ENCODE peak calls at places on chromosomes 13 and 19, in six cellular contexts. F, I, S, V, H and O are unnamed samples.

GRCh38 chr13:71754407-71754974 is 112.5 kb downstream of the DACH1 start:
- DNase-seq in V (no peak), H (no peak), I (no peak), F (peak), S (no peak), O (no peak)

GRCh38 chr13:79405501-79405830 is 589 bp downstream of the RBM26 start:
- DNase-seq in H (no peak), V (no peak), I (no peak), F (no peak), S (no peak), O (no peak)

GRCh38 chr13:113520571-113520970 is 30.1 kb upstream of the DCUN1D2 start:
- DNase-seq in S (no peak), I (no peak), F (no peak), V (no peak), H (no peak), O (no peak)

GRCh38 chr19:5083547-5083965 is 114.6 kb downstream of the KDM4B start:
- DNase-seq in H (no peak), I (no peak), F (peak), V (no peak), S (no peak), O (no peak)

GRCh38 chr19:13051581-13052165 is 51.0 kb downstream of the LYL1 start:
- DNase-seq in H (peak), I (peak), V (peak), F (peak), S (no peak), O (no peak)

GRCh38 chr13:75415720-75416119 is 66.2 kb downstream of the TBC1D4 start:
- DNase-seq in F (no peak), V (no peak), H (peak), I (no peak), S (no peak), O (no peak)

GRCh38 chr19:29923653-29924052 is 18.4 kb upstream of the URI1 start:
- DNase-seq in F (no peak), H (no peak), V (no peak), I (no peak), S (no peak), O (no peak)

GRCh38 chr19:2250765-2251576 is 1.8 kb downstream of the AMH start:
- DNase-seq in I (no peak), F (no peak), S (no peak), V (no peak), H (no peak), O (peak)

GRCh38 chr13:43905435-43906031 is 25.8 kb downstream of the LACC1 start:
- DNase-seq in F (peak), V (no peak), S (no peak), I (no peak), H (peak), O (peak)

GRCh38 chr13:84358601-84359000 is 476.3 kb upstream of the SLITRK1 start:
- DNase-seq in H (no peak), I (no peak), V (no peak), F (no peak), S (no peak), O (no peak)

GRCh38 chr19:19538077-19538764 is at the start of gene CILP2:
- DNase-seq in I (no peak), F (no peak), S (no peak), H (no peak), V (no peak), O (peak)

GRCh38 chr13:95296326-95296939 is 4.8 kb downstream of the ABCC4 start:
- DNase-seq in I (no peak), V (no peak), H (no peak), S (no peak), F (no peak), O (no peak)

GRCh38 chr19:23263870-23264590 is 13.8 kb upstream of the ZNF724 start:
- DNase-seq in F (no peak), H (no peak), V (no peak), I (no peak), S (no peak), O (no peak)

GRCh38 chr19:43078311-43078710 is 4.2 kb downstream of the PSG2 start:
- DNase-seq in F (no peak), V (no peak), H (peak), I (no peak), S (no peak), O (no peak)

GRCh38 chr19:1312732-1313694 is 27.3 kb downstream of the EFNA2 start:
- DNase-seq in V (no peak), F (no peak), I (no peak), H (peak), S (peak), O (no peak)

GRCh38 chr19:30227661-30228112 is 144.5 kb upstream of the ZNF536 start:
- DNase-seq in I (peak), S (peak), H (peak), V (no peak), F (peak), O (peak)

GRCh38 chr19:4557971-4558941 is 1.2 kb downstream of the SEMA6B start:
- DNase-seq in F (peak), S (no peak), V (no peak), H (no peak), I (no peak), O (peak)

GRCh38 chr13:22014469-22014868 is 343.6 kb downstream of the FGF9 start:
- DNase-seq in H (no peak), F (no peak), S (no peak), V (no peak), I (no peak), O (no peak)

GRCh38 chr13:29513002-29513980 is 82.2 kb downstream of the SLC7A1 start:
- DNase-seq in F (no peak), S (no peak), V (no peak), I (no peak), H (peak), O (no peak)

GRCh38 chr19:39445258-39446071 is at the start of gene SUPT5H:
- DNase-seq in V (peak), I (peak), H (peak), S (peak), F (peak), O (peak)
- TF ChIP-seq CTCF in V (no peak), I (no peak), H (no peak), S (no peak), F (no peak), O (no peak)

GRCh38 chr13:39284801-39285388 is 246.6 kb downstream of the NHLRC3 start:
- DNase-seq in V (no peak), S (no peak), H (peak), F (no peak), I (no peak), O (no peak)
- TF ChIP-seq CTCF in V (no peak), S (no peak), H (no peak), F (no peak), I (no peak), O (no peak)

GRCh38 chr19:18002347-18002850 is 5.6 kb upstream of the ARRDC2 start:
- DNase-seq in F (no peak), S (no peak), V (peak), H (no peak), I (no peak), O (no peak)

GRCh38 chr19:18001837-18002345 is 6.1 kb upstream of the ARRDC2 start:
- DNase-seq in V (no peak), I (no peak), H (no peak), F (peak), S (no peak), O (no peak)

GRCh38 chr19:18000480-18000980 is 7.4 kb upstream of the ARRDC2 start:
- DNase-seq in I (no peak), F (no peak), H (no peak), V (no peak), S (no peak), O (no peak)

GRCh38 chr19:17999685-18000479 is 8.1 kb upstream of the ARRDC2 start:
- DNase-seq in I (no peak), V (no peak), F (no peak), S (no peak), H (no peak), O (no peak)

GRCh38 chr19:18000981-18001836 is 6.8 kb upstream of the ARRDC2 start:
- DNase-seq in V (peak), S (peak), F (peak), H (peak), I (peak), O (peak)
- TF ChIP-seq CTCF in V (no peak), S (no peak), F (no peak), H (no peak), I (no peak), O (no peak)

GRCh38 chr13:98965325-98965724 is 12.5 kb downstream of the DOCK9 start:
- DNase-seq in H (no peak), S (no peak), F (no peak), V (no peak), I (no peak), O (no peak)

GRCh38 chr13:98970293-98970692 is 7.6 kb downstream of the DOCK9 start:
- DNase-seq in F (no peak), H (no peak), I (no peak), V (no peak), S (no peak), O (no peak)

GRCh38 chr13:98963917-98964316 is 13.9 kb downstream of the DOCK9 start:
- DNase-seq in I (no peak), V (no peak), F (no peak), H (no peak), S (no peak), O (no peak)

GRCh38 chr13:98962901-98963594 is 14.8 kb downstream of the DOCK9 start:
- DNase-seq in S (no peak), F (no peak), H (no peak), I (no peak), V (no peak), O (no peak)

GRCh38 chr13:98966019-98966418 is 11.8 kb downstream of the DOCK9 start:
- DNase-seq in H (no peak), I (no peak), V (no peak), S (no peak), F (no peak), O (no peak)
- TF ChIP-seq CTCF in H (no peak), I (no peak), V (no peak), S (no peak), F (no peak), O (no peak)

GRCh38 chr13:98826156-98826555 is 73.7 kb upstream of the SLC15A1 start:
- DNase-seq in V (no peak), S (no peak), H (peak), F (no peak), I (no peak), O (no peak)

GRCh38 chr13:98825659-98826058 is 73.2 kb upstream of the SLC15A1 start:
- DNase-seq in S (no peak), I (no peak), F (no peak), H (no peak), V (no peak), O (no peak)

GRCh38 chr13:98829541-98829940 is 77.1 kb upstream of the SLC15A1 start:
- DNase-seq in H (no peak), I (no peak), V (no peak), F (no peak), S (no peak), O (no peak)

GRCh38 chr13:98828614-98829013 is 76.1 kb upstream of the SLC15A1 start:
- DNase-seq in S (no peak), I (no peak), F (no peak), V (no peak), H (no peak), O (no peak)

GRCh38 chr13:98827449-98827848 is 75.0 kb upstream of the SLC15A1 start:
- DNase-seq in H (no peak), F (no peak), V (no peak), S (no peak), I (no peak), O (no peak)
- TF ChIP-seq CTCF in H (no peak), F (no peak), V (no peak), S (no peak), I (no peak), O (no peak)

GRCh38 chr13:110680852-110681251 is 25.1 kb downstream of the CARS2 start:
- DNase-seq in I (no peak), F (no peak), V (no peak), H (no peak), S (no peak), O (no peak)
- TF ChIP-seq CTCF in I (no peak), F (no peak), V (no peak), H (peak), S (peak), O (peak)

GRCh38 chr19:33446918-33447293 is 73.4 kb downstream of the CEBPG start:
- DNase-seq in S (no peak), I (peak), H (no peak), V (no peak), F (no peak), O (no peak)

GRCh38 chr19:33445752-33446070 is 72.2 kb downstream of the CEBPG start:
- DNase-seq in F (peak), H (no peak), I (peak), S (no peak), V (no peak), O (no peak)

GRCh38 chr19:33448159-33448516 is 73.5 kb downstream of the PEPD start:
- DNase-seq in V (no peak), S (no peak), H (no peak), I (no peak), F (no peak), O (no peak)

GRCh38 chr19:33446156-33446917 is 72.8 kb downstream of the CEBPG start:
- DNase-seq in F (no peak), S (no peak), I (peak), V (no peak), H (peak), O (no peak)

DNA sequence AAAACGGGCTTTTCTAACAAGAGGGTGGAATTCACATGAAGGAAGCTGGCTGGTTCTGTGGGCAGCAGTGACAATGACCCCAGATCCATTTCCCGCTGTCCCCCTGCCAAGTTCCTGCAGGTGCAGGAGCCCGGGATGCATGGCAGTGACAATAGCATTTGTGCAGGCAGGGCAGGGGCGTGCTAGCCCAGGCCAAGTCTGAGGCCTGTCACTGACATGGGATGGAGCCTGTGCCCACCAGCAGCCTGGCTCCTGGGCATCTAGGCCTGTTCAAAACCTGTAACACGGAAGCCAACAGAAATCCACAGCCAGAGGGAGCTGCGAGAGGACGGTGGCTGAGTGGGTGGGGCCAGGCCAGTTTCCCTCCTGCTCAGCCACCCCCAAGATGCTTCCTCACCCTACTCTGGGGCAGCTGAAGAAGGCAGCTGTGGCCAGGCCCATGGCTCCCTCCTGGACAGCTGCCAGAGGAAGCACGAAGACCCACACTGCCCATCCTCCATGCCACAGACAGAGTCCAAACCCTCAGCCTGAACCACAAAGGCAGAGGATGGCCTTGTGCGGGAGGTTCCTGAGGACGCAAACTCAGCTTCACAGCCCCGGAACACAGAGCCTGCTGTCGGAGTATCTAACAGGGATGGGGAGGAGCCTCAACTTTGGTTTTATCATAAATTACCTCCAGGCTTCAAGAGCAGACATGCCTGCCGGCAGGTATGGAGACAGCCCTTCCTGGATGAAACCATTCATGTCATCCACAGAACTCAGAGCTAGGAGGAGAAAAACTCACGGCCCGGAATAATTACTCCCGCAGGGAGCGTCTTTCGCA is 74.0 kb downstream of the CEBPG start:
- DNase-seq in I (peak), S (no peak), V (no peak), F (no peak), H (no peak), O (no peak)
- TF ChIP-seq CTCF in I (no peak), S (no peak), V (no peak), F (no peak), H (no peak), O (no peak)

GRCh38 chr19:48591021-48591420 is 15.5 kb upstream of the SPACA4 start:
- DNase-seq in V (no peak), S (no peak), H (no peak), I (no peak), F (no peak), O (no peak)
- TF ChIP-seq CTCF in V (no peak), S (no peak), H (peak), I (no peak), F (no peak), O (no peak)

GRCh38 chr13:98524391-98524790 is 52.5 kb downstream of the STK24 start:
- DNase-seq in F (no peak), H (no peak), I (no peak), V (no peak), S (no peak), O (no peak)

GRCh38 chr13:98524793-98525192 is 52.1 kb downstream of the STK24 start:
- DNase-seq in V (no peak), I (no peak), H (no peak), F (no peak), S (no peak), O (no peak)

GRCh38 chr13:98521876-98522275 is 55.0 kb downstream of the STK24 start:
- DNase-seq in F (no peak), I (no peak), S (no peak), V (no peak), H (no peak), O (no peak)

GRCh38 chr13:98525452-98525851 is 51.5 kb downstream of the STK24 start:
- DNase-seq in H (no peak), I (no peak), V (no peak), F (no peak), S (no peak), O (no peak)

DNA sequence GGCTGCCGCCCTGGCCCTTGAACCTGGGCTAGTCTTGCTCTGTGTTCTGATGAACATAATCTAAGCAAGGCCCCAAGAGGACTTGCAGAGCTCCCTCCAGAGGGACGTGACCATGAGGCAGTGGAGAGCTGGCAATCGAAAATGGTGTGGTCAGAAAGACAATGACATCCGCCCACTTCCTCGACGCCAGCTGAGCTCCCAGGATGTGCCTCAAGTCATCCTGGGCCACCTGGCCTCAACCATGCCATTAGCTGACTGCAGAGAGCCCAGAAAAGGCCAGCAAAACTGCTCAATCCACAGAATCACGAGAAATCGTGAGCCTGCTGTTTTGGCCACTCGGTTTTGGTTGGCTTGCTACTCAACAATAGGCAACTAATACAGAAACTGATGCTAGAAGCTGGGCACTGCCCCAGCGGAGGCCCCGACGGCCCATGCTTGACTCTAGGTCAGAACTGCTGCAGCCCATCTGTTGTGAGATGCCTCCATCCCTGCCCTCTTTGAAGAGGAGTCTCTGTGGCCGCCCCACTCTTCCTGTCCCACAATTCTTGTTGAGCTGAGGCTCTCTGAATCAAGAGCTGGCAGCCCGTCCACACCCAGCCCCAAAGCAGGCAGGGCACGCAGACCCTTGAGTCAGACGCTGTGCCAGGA is 53.3 kb downstream of the STK24 start:
- DNase-seq in S (peak), F (no peak), I (no peak), V (no peak), H (no peak), O (no peak)
- TF ChIP-seq CTCF in S (peak), F (no peak), I (no peak), V (no peak), H (no peak), O (peak)

GRCh38 chr13:27953671-27954405 is 15.3 kb downstream of the CDX2 start:
- DNase-seq in H (peak), S (peak), I (no peak), V (peak), F (peak), O (peak)
- TF ChIP-seq CTCF in H (peak), S (peak), I (peak), V (peak), F (peak), O (peak)